ENCODE peak calls at places on chromosomes 11 and 22, in five cellular contexts. D is AG20443; G is activated naive CD4-positive, alpha-beta T cell; Y is NCI-H187 treated with DMSO at 0.1 percent for 48 hours; A is NCI-H460. W is an unnamed sample.

GRCh38 chr11:4643682-4644081 is at the start of gene OR51E1:
- DNase-seq in D (no peak), G (no peak), Y (no peak), A (no peak), W (no peak)

GRCh38 chr11:44539971-44540370 is 25.5 kb upstream of the CD82 start:
- DNase-seq in D (no peak), G (no peak), Y (peak), A (no peak), W (no peak)

GRCh38 chr11:74543991-74544390 is 48.4 kb upstream of the POLD3 start:
- DNase-seq in D (no peak), G (no peak), Y (no peak), A (no peak), W (no peak)

GRCh38 chr11:23797624-23798419 is 699.0 kb upstream of the LUZP2 start:
- DNase-seq in D (no peak), G (no peak), Y (no peak), A (no peak), W (no peak)

GRCh38 chr11:110381214-110381613 is 48.5 kb upstream of the FDX1 start:
- DNase-seq in D (no peak), G (no peak), Y (no peak), A (no peak), W (no peak)

GRCh38 chr11:67493548-67494370 is 10.9 kb downstream of the AIP start:
- DNase-seq in D (no peak), G (no peak), Y (no peak), A (no peak), W (no peak)

GRCh38 chr22:26444777-26445176 is 15.7 kb downstream of the ASPHD2 start:
- DNase-seq in D (no peak), G (no peak), Y (no peak), A (no peak), W (no peak)

GRCh38 chr11:75433443-75433842 is 440 bp upstream of the KLHL35 start:
- DNase-seq in D (no peak), G (no peak), Y (no peak), A (no peak), W (no peak)

GRCh38 chr22:31947296-31947695 is 3.0 kb downstream of the YWHAH start:
- DNase-seq in D (no peak), G (no peak), Y (peak), A (peak), W (no peak)

GRCh38 chr22:47632646-47633045 is 870.2 kb downstream of the TBC1D22A start:
- DNase-seq in D (no peak), G (no peak), Y (no peak), A (no peak), W (no peak)

GRCh38 chr11:14584595-14584994 is 59.0 kb upstream of the PDE3B start:
- DNase-seq in D (no peak), G (no peak), Y (no peak), A (no peak), W (no peak)

GRCh38 chr22:23353004-23353403 is 172.7 kb downstream of the BCR start:
- DNase-seq in D (no peak), G (no peak), Y (no peak), A (no peak), W (no peak)

GRCh38 chr22:25942126-25942988 is 200.4 kb downstream of the MYO18B start:
- DNase-seq in D (no peak), G (no peak), Y (no peak), A (no peak), W (no peak)

GRCh38 chr11:71913716-71914115 is 14.7 kb downstream of the XNDC1N start:
- DNase-seq in D (no peak), G (no peak), Y (no peak), A (no peak), W (no peak)

GRCh38 chr11:63635762-63636465 is 21.7 kb upstream of the PLAAT3 start:
- DNase-seq in D (peak), G (peak), Y (no peak), A (peak), W (no peak)

GRCh38 chr22:26852176-26852575 is 194.8 kb downstream of the MIAT start:
- DNase-seq in D (no peak), G (no peak), Y (no peak), A (no peak), W (no peak)

GRCh38 chr11:43269229-43269928 is 42.4 kb upstream of the API5 start:
- DNase-seq in D (no peak), G (no peak), Y (no peak), A (no peak), W (no peak)

GRCh38 chr11:9263840-9264380 is 1.2 kb downstream of the DENND5A start:
- DNase-seq in D (peak), G (no peak), Y (no peak), A (no peak), W (no peak)

GRCh38 chr22:27747396-27748256 is 53.9 kb downstream of the MN1 start:
- DNase-seq in D (peak), G (no peak), Y (no peak), A (no peak), W (no peak)

GRCh38 chr11:57072640-57073039 is 83.9 kb downstream of the OR5AK2 start:
- DNase-seq in D (peak), G (no peak), Y (no peak), A (no peak), W (no peak)

GRCh38 chr11:58575377-58576020 is at the start of gene LPXN:
- DNase-seq in D (peak), G (no peak), Y (no peak), A (no peak), W (no peak)

GRCh38 chr11:111454561-111455192 is 57.5 kb downstream of the BTG4 start:
- DNase-seq in D (peak), G (no peak), Y (no peak), A (peak), W (no peak)

GRCh38 chr11:16607675-16608644 is 130.5 kb upstream of the C11orf58 start:
- DNase-seq in D (peak), G (no peak), Y (no peak), A (peak), W (peak)

GRCh38 chr11:117273550-117274289 is 17.4 kb upstream of the BACE1-AS start:
- DNase-seq in D (peak), G (no peak), Y (no peak), A (peak), W (no peak)

GRCh38 chr11:83815736-83816135 is 529.6 kb upstream of the CCDC90B start:
- DNase-seq in D (no peak), G (no peak), Y (no peak), A (no peak), W (no peak)

GRCh38 chr11:125728969-125729368 is 17.1 kb upstream of the PATE1 start:
- DNase-seq in D (no peak), G (no peak), Y (no peak), A (no peak), W (no peak)

GRCh38 chr11:22138264-22138663 is 54.6 kb upstream of the ANO5 start:
- DNase-seq in D (no peak), G (no peak), Y (no peak), A (no peak), W (no peak)

GRCh38 chr11:27193434-27194225 is 153.0 kb downstream of the BBOX1 start:
- DNase-seq in D (no peak), G (no peak), Y (no peak), A (no peak), W (no peak)

GRCh38 chr11:69521461-69521860 is 40.0 kb downstream of the LINC01488 start:
- DNase-seq in D (no peak), G (no peak), Y (no peak), A (no peak), W (no peak)

GRCh38 chr22:24002272-24002671 is 3.0 kb downstream of the GSTT4 start:
- DNase-seq in D (no peak), G (no peak), Y (no peak), A (no peak), W (no peak)

W was measured in omental fat pad.